ENCODE peak calls at places on chromosomes 13 and 19, in four cellular contexts. R is effector memory CD4-positive, alpha-beta T cell; O is activated B cell treated with CpG ODN at 0.5 μM for 24 hours; Q is stimulated activated CD4-positive, alpha-beta T cell treated with anti-CD3 and anti-CD28 coated beads, TNF-alpha, amount 100 ng/mL, for 48 hours. E is an unnamed sample.

GRCh38 chr19:38849746-38850230 is at the start of gene HNRNPL:
- DNase-seq in R (no peak), O (peak), Q (no peak), E (no peak)

GRCh38 chr13:24802074-24802473 is 38.1 kb downstream of the RNF17 start:
- DNase-seq in R (no peak), O (no peak), Q (no peak), E (no peak)

GRCh38 chr19:17424743-17425365 is 5.0 kb downstream of the MVB12A start:
- DNase-seq in R (no peak), O (no peak), Q (no peak), E (peak)

GRCh38 chr19:42114412-42114811 is 17.8 kb downstream of the POU2F2 start:
- DNase-seq in R (no peak), O (peak), Q (no peak), E (no peak)

GRCh38 chr19:40718774-40719391 is 2.0 kb downstream of the ITPKC start:
- DNase-seq in R (no peak), O (no peak), Q (no peak), E (peak)

GRCh38 chr13:38399540-38399939 is 49.9 kb downstream of the UFM1 start:
- DNase-seq in R (no peak), O (no peak), Q (no peak), E (no peak)

GRCh38 chr19:57559008-57559403 is 657 bp downstream of the ZNF550 start:
- DNase-seq in R (no peak), O (no peak), Q (no peak), E (peak)

GRCh38 chr13:114249062-114249461 is 14.4 kb downstream of the CDC16 start:
- DNase-seq in R (no peak), O (no peak), Q (no peak), E (no peak)

GRCh38 chr13:39498471-39499114 is 104.4 kb downstream of the LHFPL6 start:
- DNase-seq in R (no peak), O (no peak), Q (no peak), E (no peak)

GRCh38 chr13:97849305-97849704 is 104.2 kb upstream of the IPO5 start:
- DNase-seq in R (no peak), O (no peak), Q (no peak), E (peak)

GRCh38 chr19:7138402-7138801 is 68.9 kb downstream of the ZNF557 start:
- DNase-seq in R (no peak), O (no peak), Q (no peak), E (no peak)

GRCh38 chr19:8396563-8397203 is 6.5 kb downstream of the RAB11B start:
- DNase-seq in R (peak), O (peak), Q (peak), E (peak)

GRCh38 chr13:97258801-97259200 is 36.7 kb downstream of the MBNL2 start:
- DNase-seq in R (no peak), O (no peak), Q (no peak), E (peak)